ENCODE peak calls at places on chromosomes 7 and 10, in seven cellular contexts. W is H9, I is IMR-90, O is mesendoderm, Y is H1, J is trophoblast cell, C is mesenchymal stem cell. T is an unnamed sample.

GRCh38 chr10:7291487-7292113 is 119.2 kb downstream of the SFMBT2 start:
- DNase-seq in W (no peak), I (no peak), O (no peak), Y (no peak), J (no peak), C (no peak), T (no peak)

GRCh38 chr7:116588641-116589594 is 64.1 kb downstream of the CAV1 start:
- DNase-seq in W (no peak), I (peak; percentile 81), O (peak; percentile 60), Y (no peak), J (no peak), C (peak; percentile 74), T (peak; percentile 49)

GRCh38 chr7:71404701-71405345 is 272.9 kb downstream of the GALNT17 start:
- DNase-seq in W (no peak), I (no peak), O (no peak), Y (no peak), J (no peak), C (no peak), T (no peak)

GRCh38 chr10:129866894-129867293 is 97.2 kb downstream of the EBF3 start:
- DNase-seq in W (peak; percentile 49), I (no peak), O (no peak), Y (no peak), J (no peak), C (no peak), T (no peak)

GRCh38 chr10:7130191-7130911 is 280.5 kb downstream of the SFMBT2 start:
- DNase-seq in W (no peak), I (no peak), O (no peak), Y (no peak), J (no peak), C (no peak), T (no peak)

GRCh38 chr10:104502907-104503306 is 138.2 kb upstream of the SORCS3 start:
- DNase-seq in W (no peak), I (no peak), O (no peak), Y (no peak), J (no peak), C (no peak), T (no peak)

GRCh38 chr10:21230219-21230618 is 295.3 kb downstream of the SKIDA1 start:
- DNase-seq in W (no peak), I (no peak), O (no peak), Y (no peak), J (no peak), C (no peak), T (no peak)

GRCh38 chr7:28104811-28105210 is 75.8 kb downstream of the JAZF1 start:
- DNase-seq in W (no peak), I (no peak), O (no peak), Y (no peak), J (peak; percentile 49), C (no peak), T (no peak)

GRCh38 chr10:24685958-24686540 is 37.6 kb downstream of the ARHGAP21 start:
- DNase-seq in W (no peak), I (peak; percentile 88), O (no peak), Y (no peak), J (no peak), C (peak; percentile 79), T (no peak)

GRCh38 chr10:130809181-130809580 is 502.3 kb downstream of the TCERG1L start:
- DNase-seq in W (no peak), I (no peak), O (no peak), Y (peak; percentile 28), J (no peak), C (no peak), T (no peak)

GRCh38 chr7:16934947-16935742 is 53.4 kb upstream of the AGR3 start:
- DNase-seq in W (no peak), I (peak; percentile 48), O (no peak), Y (no peak), J (no peak), C (no peak), T (no peak)

GRCh38 chr10:69459101-69459805 is 8.0 kb downstream of the TSPAN15 start:
- DNase-seq in W (no peak), I (no peak), O (no peak), Y (no peak), J (no peak), C (no peak), T (no peak)

GRCh38 chr10:79137826-79138225 is 69.1 kb downstream of the ZMIZ1 start:
- DNase-seq in W (no peak), I (peak; percentile 62), O (no peak), Y (no peak), J (no peak), C (peak; percentile 77), T (no peak)

GRCh38 chr10:87837445-87837844 is 19.4 kb upstream of the ATAD1 start:
- DNase-seq in W (no peak), I (no peak), O (no peak), Y (no peak), J (no peak), C (no peak), T (no peak)

GRCh38 chr7:101165958-101166602 is 711 bp upstream of the VGF start:
- DNase-seq in W (peak; percentile 71), I (no peak), O (peak; percentile 47), Y (peak; percentile 78), J (no peak), C (no peak), T (no peak)
- H4K8ac ChIP-seq in W (no peak overlapping the region), I (no peak overlapping the region), O (no peak overlapping the region), Y (no peak overlapping the region), J (no peak overlapping the region), C (no peak overlapping the region), T (no peak overlapping the region)

GRCh38 chr7:12975387-12975786 is 288.0 kb downstream of the ARL4A start:
- DNase-seq in W (no peak), I (no peak), O (no peak), Y (no peak), J (no peak), C (no peak), T (no peak)

GRCh38 chr7:12967322-12967721 is 279.9 kb downstream of the ARL4A start:
- DNase-seq in W (no peak), I (no peak), O (no peak), Y (no peak), J (no peak), C (no peak), T (no peak)

GRCh38 chr7:12968836-12969422 is 281.5 kb downstream of the ARL4A start:
- DNase-seq in W (no peak), I (no peak), O (no peak), Y (no peak), J (no peak), C (no peak), T (peak; percentile 24)

GRCh38 chr7:12974451-12975166 is 287.2 kb downstream of the ARL4A start:
- DNase-seq in W (no peak), I (no peak), O (no peak), Y (no peak), J (no peak), C (no peak), T (no peak)

DNA sequence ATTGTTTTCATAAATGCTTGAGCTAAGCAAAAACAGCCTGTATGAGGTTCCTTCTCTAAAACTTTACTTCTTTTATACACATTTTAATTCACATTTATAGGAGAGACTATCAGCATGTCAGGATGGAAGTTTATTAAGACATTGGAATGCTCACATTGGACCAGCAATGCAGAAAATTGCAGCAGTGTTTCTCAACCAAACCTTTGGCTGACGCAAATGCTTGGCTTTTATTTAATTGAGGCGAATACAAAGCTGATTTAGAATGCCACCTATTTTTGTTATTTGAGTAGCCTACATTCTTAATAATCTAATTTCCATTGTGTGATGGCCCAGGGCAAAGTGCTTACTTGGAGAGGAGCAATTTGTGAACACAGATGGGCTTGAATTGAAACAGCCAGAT is 283.2 kb downstream of the ARL4A start:
- DNase-seq in W (no peak), I (peak; percentile 4), O (no peak), Y (no peak), J (no peak), C (no peak), T (no peak)
- H4K8ac ChIP-seq in W (no peak overlapping the region), I (no peak overlapping the region), O (no peak overlapping the region), Y (no peak overlapping the region), J (no peak overlapping the region), C (no peak overlapping the region), T (no peak overlapping the region)

DNA sequence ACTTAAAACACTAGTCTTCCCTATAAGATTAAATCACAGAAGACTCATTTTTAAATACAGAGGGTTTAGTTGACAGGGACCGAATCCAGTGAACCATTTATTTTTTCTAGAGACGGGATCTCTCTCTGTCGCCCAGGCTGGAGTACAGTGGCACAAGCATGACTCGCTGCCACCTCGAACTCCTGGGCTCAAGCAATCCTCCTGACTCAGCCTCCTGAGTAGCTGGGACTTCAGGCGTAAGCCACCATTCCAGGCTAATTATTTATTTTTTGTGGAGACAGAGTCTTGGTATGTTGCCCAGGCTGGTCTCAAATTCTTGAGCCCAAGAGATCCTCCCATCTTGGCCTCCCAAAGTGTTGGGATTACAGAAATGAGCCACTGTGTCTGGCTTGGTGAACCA is 20.9 kb upstream of the LYZL1 start:
- DNase-seq in W (no peak), I (no peak), O (no peak), Y (no peak), J (no peak), C (no peak), T (no peak)
- H4K8ac ChIP-seq in W (no peak overlapping the region), I (no peak overlapping the region), O (no peak overlapping the region), Y (no peak overlapping the region), J (no peak overlapping the region), C (no peak overlapping the region), T (no peak overlapping the region)

DNA sequence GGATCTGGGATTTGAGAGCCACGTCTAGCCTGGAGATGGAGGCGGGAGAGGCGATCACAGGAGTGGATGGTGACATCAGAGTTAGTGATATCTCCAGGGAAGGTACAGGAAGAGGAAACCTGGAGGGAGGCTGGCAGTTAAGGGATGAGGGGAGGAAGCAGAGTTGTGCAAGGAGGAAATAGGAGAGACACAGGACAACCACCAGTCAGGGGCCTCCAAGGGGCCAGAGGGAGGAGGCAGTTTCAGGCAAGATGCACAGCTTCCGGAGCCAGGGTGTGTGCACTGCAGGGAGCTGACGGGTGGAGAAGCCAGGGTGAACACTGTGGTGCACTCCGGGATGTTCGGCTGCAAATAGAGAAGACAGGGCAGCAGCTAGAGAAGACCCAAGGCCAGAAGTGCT is 141.2 kb downstream of the GLI3 start:
- DNase-seq in W (no peak), I (no peak), O (no peak), Y (no peak), J (no peak), C (no peak), T (no peak)
- H4K8ac ChIP-seq in W (no peak overlapping the region), I (no peak overlapping the region), O (no peak overlapping the region), Y (no peak overlapping the region), J (no peak overlapping the region), C (peak overlapping the region; percentile 57), T (no peak overlapping the region)

GRCh38 chr10:121380211-121380610 is 218.0 kb downstream of the FGFR2 start:
- DNase-seq in W (no peak), I (no peak), O (no peak), Y (no peak), J (no peak), C (no peak), T (no peak)
- H4K8ac ChIP-seq in W (no peak overlapping the region), I (no peak overlapping the region), O (no peak overlapping the region), Y (no peak overlapping the region), J (no peak overlapping the region), C (no peak overlapping the region), T (no peak overlapping the region)

GRCh38 chr7:53768191-53768590 is 732.8 kb downstream of the POM121L12 start:
- DNase-seq in W (no peak), I (no peak), O (no peak), Y (no peak), J (no peak), C (no peak), T (no peak)
- H4K8ac ChIP-seq in W (no peak overlapping the region), I (no peak overlapping the region), O (no peak overlapping the region), Y (no peak overlapping the region), J (no peak overlapping the region), C (no peak overlapping the region), T (no peak overlapping the region)

T was measured in neuronal stem cell.